ENCODE peak calls at places on chromosomes 16 and 17, in nine cellular contexts. One of them, this sample, is unnamed.
A peak's percentile ranks its signal among the peaks of the same experiment; 100 is the strongest.

GRCh38 chr16:15404792-15405191 is 9.2 kb downstream of the MPV17L start:
- DNase-seq in breast epithelium: peak; percentile 71
- DNase-seq in cardiac muscle cell: no peak
- DNase-seq in kidney: no peak
- DNase-seq in adrenal gland: peak; percentile 63
- DNase-seq in CD4-positive, alpha-beta T cell: no peak
- DNase-seq in heart right ventricle: no peak
- DNase-seq in IMR-90: no peak
- DNase-seq in ascending aorta: peak; percentile 66
- DNase-seq in this sample: no peak

GRCh38 chr16:60077791-60078280 is 1343.7 kb upstream of the GOT2 start:
- DNase-seq in heart right ventricle: no peak
- DNase-seq in breast epithelium: no peak
- DNase-seq in ascending aorta: no peak
- DNase-seq in adrenal gland: no peak
- DNase-seq in kidney: no peak
- DNase-seq in CD4-positive, alpha-beta T cell: no peak
- DNase-seq in cardiac muscle cell: no peak
- DNase-seq in IMR-90: no peak
- DNase-seq in this sample: no peak

GRCh38 chr16:89954462-89954861 is 5.9 kb downstream of the DEF8 start:
- DNase-seq in IMR-90: no peak
- DNase-seq in heart right ventricle: no peak
- DNase-seq in ascending aorta: no peak
- DNase-seq in kidney: no peak
- DNase-seq in adrenal gland: no peak
- DNase-seq in CD4-positive, alpha-beta T cell: no peak
- DNase-seq in cardiac muscle cell: no peak
- DNase-seq in breast epithelium: no peak
- DNase-seq in this sample: no peak

GRCh38 chr17:82464567-82464929 is 6.0 kb downstream of the NARF start:
- DNase-seq in ascending aorta: no peak
- DNase-seq in cardiac muscle cell: no peak
- DNase-seq in IMR-90: no peak
- DNase-seq in CD4-positive, alpha-beta T cell: no peak
- DNase-seq in adrenal gland: no peak
- DNase-seq in breast epithelium: no peak
- DNase-seq in kidney: peak; percentile 31
- DNase-seq in heart right ventricle: no peak
- DNase-seq in this sample: no peak

GRCh38 chr17:76544123-76544915 is 4.5 kb downstream of the PRCD start:
- DNase-seq in IMR-90: no peak
- DNase-seq in heart right ventricle: peak; percentile 78
- DNase-seq in CD4-positive, alpha-beta T cell: no peak
- DNase-seq in cardiac muscle cell: no peak
- DNase-seq in kidney: peak; percentile 73
- DNase-seq in adrenal gland: peak; percentile 76
- DNase-seq in breast epithelium: no peak
- DNase-seq in ascending aorta: no peak
- DNase-seq in this sample: peak; percentile 65

GRCh38 chr16:15950167-15950854 is 895 bp downstream of the ABCC1 start:
- DNase-seq in kidney: no peak
- DNase-seq in adrenal gland: peak; percentile 45
- DNase-seq in breast epithelium: no peak
- DNase-seq in CD4-positive, alpha-beta T cell: no peak
- DNase-seq in IMR-90: peak; percentile 44
- DNase-seq in heart right ventricle: no peak
- DNase-seq in ascending aorta: peak; percentile 71
- DNase-seq in cardiac muscle cell: peak; percentile 66
- DNase-seq in this sample: peak; percentile 9

GRCh38 chr16:78045865-78046581 is 23.7 kb downstream of the CLEC3A start:
- DNase-seq in breast epithelium: no peak
- DNase-seq in adrenal gland: peak; percentile 78
- DNase-seq in CD4-positive, alpha-beta T cell: no peak
- DNase-seq in heart right ventricle: peak; percentile 71
- DNase-seq in ascending aorta: peak; percentile 68
- DNase-seq in cardiac muscle cell: peak; percentile 68
- DNase-seq in IMR-90: peak; percentile 54
- DNase-seq in kidney: peak; percentile 90
- DNase-seq in this sample: peak; percentile 1

GRCh38 chr16:82761236-82761635 is 134.5 kb downstream of the CDH13 start:
- DNase-seq in adrenal gland: peak; percentile 50
- DNase-seq in heart right ventricle: peak; percentile 72
- DNase-seq in kidney: peak; percentile 73
- DNase-seq in cardiac muscle cell: peak; percentile 67
- DNase-seq in CD4-positive, alpha-beta T cell: no peak
- DNase-seq in IMR-90: peak; percentile 74
- DNase-seq in breast epithelium: peak; percentile 81
- DNase-seq in ascending aorta: peak; percentile 97
- DNase-seq in this sample: no peak

GRCh38 chr16:22424161-22424937 is 49.9 kb upstream of the CDR2 start:
- DNase-seq in adrenal gland: peak; percentile 91
- DNase-seq in cardiac muscle cell: peak; percentile 6
- DNase-seq in ascending aorta: peak; percentile 90
- DNase-seq in heart right ventricle: peak; percentile 25
- DNase-seq in CD4-positive, alpha-beta T cell: no peak
- DNase-seq in breast epithelium: peak; percentile 50
- DNase-seq in kidney: no peak
- DNase-seq in IMR-90: no peak
- DNase-seq in this sample: peak; percentile 8

GRCh38 chr17:27597783-27598320 is 33.1 kb upstream of the LGALS9 start:
- DNase-seq in adrenal gland: no peak
- DNase-seq in CD4-positive, alpha-beta T cell: no peak
- DNase-seq in breast epithelium: no peak
- DNase-seq in ascending aorta: no peak
- DNase-seq in IMR-90: no peak
- DNase-seq in kidney: peak; percentile 46
- DNase-seq in cardiac muscle cell: no peak
- DNase-seq in heart right ventricle: no peak
- DNase-seq in this sample: no peak

GRCh38 chr16:64964126-64964540 is 157.7 kb downstream of the CDH11 start:
- DNase-seq in breast epithelium: no peak
- DNase-seq in cardiac muscle cell: peak; percentile 64
- DNase-seq in CD4-positive, alpha-beta T cell: no peak
- DNase-seq in adrenal gland: no peak
- DNase-seq in IMR-90: peak; percentile 86
- DNase-seq in kidney: no peak
- DNase-seq in ascending aorta: no peak
- DNase-seq in heart right ventricle: no peak
- DNase-seq in this sample: no peak

GRCh38 chr17:76940293-76940692 is 72.1 kb downstream of the MGAT5B start:
- DNase-seq in heart right ventricle: no peak
- DNase-seq in ascending aorta: no peak
- DNase-seq in breast epithelium: no peak
- DNase-seq in CD4-positive, alpha-beta T cell: no peak
- DNase-seq in kidney: no peak
- DNase-seq in IMR-90: no peak
- DNase-seq in cardiac muscle cell: no peak
- DNase-seq in adrenal gland: no peak
- DNase-seq in this sample: no peak

GRCh38 chr16:1208239-1208830 is 16.7 kb downstream of the TPSG1 start:
- DNase-seq in ascending aorta: no peak
- DNase-seq in IMR-90: no peak
- DNase-seq in heart right ventricle: no peak
- DNase-seq in CD4-positive, alpha-beta T cell: no peak
- DNase-seq in kidney: no peak
- DNase-seq in adrenal gland: no peak
- DNase-seq in breast epithelium: no peak
- DNase-seq in cardiac muscle cell: no peak
- DNase-seq in this sample: no peak

GRCh38 chr17:2050871-2051387 is 4.0 kb upstream of the HIC1 start:
- DNase-seq in ascending aorta: no peak
- DNase-seq in breast epithelium: no peak
- DNase-seq in CD4-positive, alpha-beta T cell: no peak
- DNase-seq in cardiac muscle cell: peak; percentile 75
- DNase-seq in heart right ventricle: no peak
- DNase-seq in kidney: peak; percentile 84
- DNase-seq in adrenal gland: peak; percentile 62
- DNase-seq in IMR-90: peak; percentile 65
- DNase-seq in this sample: peak; percentile 73

GRCh38 chr17:27576429-27577123 is 54.4 kb upstream of the LGALS9 start:
- DNase-seq in kidney: peak; percentile 5
- DNase-seq in IMR-90: peak; percentile 74
- DNase-seq in adrenal gland: no peak
- DNase-seq in breast epithelium: no peak
- DNase-seq in cardiac muscle cell: peak; percentile 45
- DNase-seq in CD4-positive, alpha-beta T cell: no peak
- DNase-seq in ascending aorta: no peak
- DNase-seq in heart right ventricle: no peak
- DNase-seq in this sample: no peak

GRCh38 chr17:35566955-35567354 is 6.3 kb upstream of the SLFN14 start:
- DNase-seq in breast epithelium: no peak
- DNase-seq in kidney: no peak
- DNase-seq in heart right ventricle: no peak
- DNase-seq in adrenal gland: no peak
- DNase-seq in CD4-positive, alpha-beta T cell: no peak
- DNase-seq in IMR-90: no peak
- DNase-seq in cardiac muscle cell: no peak
- DNase-seq in ascending aorta: no peak
- DNase-seq in this sample: no peak

GRCh38 chr17:35568561-35568960 is 7.9 kb upstream of the SLFN14 start:
- DNase-seq in cardiac muscle cell: peak; percentile 56
- DNase-seq in CD4-positive, alpha-beta T cell: no peak
- DNase-seq in breast epithelium: no peak
- DNase-seq in ascending aorta: no peak
- DNase-seq in kidney: no peak
- DNase-seq in heart right ventricle: no peak
- DNase-seq in adrenal gland: no peak
- DNase-seq in IMR-90: peak; percentile 62
- DNase-seq in this sample: no peak

GRCh38 chr17:35569405-35569804 is 8.8 kb upstream of the SLFN14 start:
- DNase-seq in breast epithelium: no peak
- DNase-seq in adrenal gland: no peak
- DNase-seq in cardiac muscle cell: no peak
- DNase-seq in heart right ventricle: no peak
- DNase-seq in ascending aorta: no peak
- DNase-seq in CD4-positive, alpha-beta T cell: no peak
- DNase-seq in IMR-90: no peak
- DNase-seq in kidney: no peak
- DNase-seq in this sample: no peak
- H3K27ac ChIP-seq in breast epithelium: no peak overlapping the region
- H3K27ac ChIP-seq in adrenal gland: no peak overlapping the region
- H3K27ac ChIP-seq in cardiac muscle cell: no peak overlapping the region
- H3K27ac ChIP-seq in heart right ventricle: no peak overlapping the region
- H3K27ac ChIP-seq in ascending aorta: no peak overlapping the region
- H3K27ac ChIP-seq in CD4-positive, alpha-beta T cell: no peak overlapping the region
- H3K27ac ChIP-seq in IMR-90: no peak overlapping the region
- H3K27ac ChIP-seq in kidney: no peak overlapping the region
- H3K27ac ChIP-seq in this sample: no peak overlapping the region

GRCh38 chr17:9294661-9295210 is 273.4 kb downstream of the NTN1 start:
- DNase-seq in CD4-positive, alpha-beta T cell: no peak
- DNase-seq in breast epithelium: no peak
- DNase-seq in adrenal gland: no peak
- DNase-seq in cardiac muscle cell: no peak
- DNase-seq in kidney: no peak
- DNase-seq in heart right ventricle: no peak
- DNase-seq in IMR-90: no peak
- DNase-seq in ascending aorta: no peak
- DNase-seq in this sample: no peak
- H3K27ac ChIP-seq in CD4-positive, alpha-beta T cell: no peak overlapping the region
- H3K27ac ChIP-seq in breast epithelium: no peak overlapping the region
- H3K27ac ChIP-seq in adrenal gland: no peak overlapping the region
- H3K27ac ChIP-seq in cardiac muscle cell: no peak overlapping the region
- H3K27ac ChIP-seq in kidney: no peak overlapping the region
- H3K27ac ChIP-seq in heart right ventricle: no peak overlapping the region
- H3K27ac ChIP-seq in IMR-90: no peak overlapping the region
- H3K27ac ChIP-seq in ascending aorta: no peak overlapping the region
- H3K27ac ChIP-seq in this sample: no peak overlapping the region

DNA sequence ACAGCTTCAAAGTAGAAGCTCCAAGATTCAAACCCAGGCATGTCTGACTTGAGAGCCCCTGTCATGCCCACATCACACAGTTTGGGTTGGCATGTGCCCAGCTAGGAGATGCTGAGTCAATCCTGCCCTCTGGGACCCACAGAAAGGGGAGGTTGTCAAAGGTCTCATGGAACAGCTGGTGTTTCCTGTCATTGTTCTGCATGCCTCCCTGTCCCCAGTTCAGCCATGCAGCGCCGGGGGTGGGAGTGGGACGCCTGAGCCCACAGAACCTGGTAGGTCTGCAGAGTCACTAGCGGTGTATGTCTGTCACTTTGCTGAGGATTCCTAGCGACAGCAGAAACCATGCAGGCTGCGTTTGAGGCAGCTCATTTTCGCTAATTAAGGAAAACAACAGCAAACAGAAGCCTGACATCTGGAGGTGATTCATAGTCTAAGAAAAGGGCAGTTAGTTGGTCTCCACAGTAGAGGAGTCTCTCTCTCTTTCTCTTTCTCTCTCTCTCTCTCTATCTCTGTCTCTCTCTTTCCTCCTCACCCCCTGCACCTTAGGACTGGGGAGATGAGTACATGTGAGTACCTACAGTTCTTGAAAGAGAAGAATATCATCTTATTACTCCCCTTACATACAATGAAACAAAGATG is 19.7 kb upstream of the CCL1 start:
- DNase-seq in CD4-positive, alpha-beta T cell: no peak
- DNase-seq in ascending aorta: peak; percentile 56
- DNase-seq in cardiac muscle cell: no peak
- DNase-seq in kidney: no peak
- DNase-seq in breast epithelium: no peak
- DNase-seq in adrenal gland: no peak
- DNase-seq in heart right ventricle: no peak
- DNase-seq in IMR-90: no peak
- DNase-seq in this sample: no peak
- H3K27ac ChIP-seq in CD4-positive, alpha-beta T cell: no peak overlapping the region
- H3K27ac ChIP-seq in ascending aorta: no peak overlapping the region
- H3K27ac ChIP-seq in cardiac muscle cell: no peak overlapping the region
- H3K27ac ChIP-seq in kidney: no peak overlapping the region
- H3K27ac ChIP-seq in breast epithelium: no peak overlapping the region
- H3K27ac ChIP-seq in adrenal gland: no peak overlapping the region
- H3K27ac ChIP-seq in heart right ventricle: no peak overlapping the region
- H3K27ac ChIP-seq in IMR-90: no peak overlapping the region
- H3K27ac ChIP-seq in this sample: no peak overlapping the region

GRCh38 chr16:57892041-57892440 is 78.9 kb downstream of the CNGB1 start:
- DNase-seq in IMR-90: peak; percentile 69
- DNase-seq in heart right ventricle: no peak
- DNase-seq in CD4-positive, alpha-beta T cell: no peak
- DNase-seq in cardiac muscle cell: peak; percentile 33
- DNase-seq in breast epithelium: no peak
- DNase-seq in ascending aorta: no peak
- DNase-seq in kidney: no peak
- DNase-seq in adrenal gland: no peak
- DNase-seq in this sample: no peak

GRCh38 chr16:57893217-57893558 is 77.7 kb downstream of the CNGB1 start:
- DNase-seq in CD4-positive, alpha-beta T cell: no peak
- DNase-seq in adrenal gland: no peak
- DNase-seq in cardiac muscle cell: no peak
- DNase-seq in ascending aorta: no peak
- DNase-seq in kidney: no peak
- DNase-seq in heart right ventricle: no peak
- DNase-seq in breast epithelium: no peak
- DNase-seq in IMR-90: no peak
- DNase-seq in this sample: no peak

GRCh38 chr16:57893559-57894389 is 77.2 kb downstream of the CNGB1 start:
- DNase-seq in CD4-positive, alpha-beta T cell: no peak
- DNase-seq in heart right ventricle: no peak
- DNase-seq in kidney: no peak
- DNase-seq in ascending aorta: no peak
- DNase-seq in adrenal gland: no peak
- DNase-seq in IMR-90: peak; percentile 91
- DNase-seq in cardiac muscle cell: peak; percentile 94
- DNase-seq in breast epithelium: no peak
- DNase-seq in this sample: no peak

GRCh38 chr16:57892447-57893096 is 78.4 kb downstream of the CNGB1 start:
- DNase-seq in IMR-90: no peak
- DNase-seq in cardiac muscle cell: peak; percentile 48
- DNase-seq in heart right ventricle: no peak
- DNase-seq in CD4-positive, alpha-beta T cell: no peak
- DNase-seq in breast epithelium: no peak
- DNase-seq in ascending aorta: no peak
- DNase-seq in adrenal gland: peak; percentile 41
- DNase-seq in kidney: no peak
- DNase-seq in this sample: no peak

GRCh38 chr16:57894390-57895080 is 76.4 kb downstream of the CNGB1 start:
- DNase-seq in heart right ventricle: no peak
- DNase-seq in cardiac muscle cell: no peak
- DNase-seq in CD4-positive, alpha-beta T cell: no peak
- DNase-seq in breast epithelium: no peak
- DNase-seq in ascending aorta: no peak
- DNase-seq in kidney: no peak
- DNase-seq in adrenal gland: no peak
- DNase-seq in IMR-90: no peak
- DNase-seq in this sample: no peak
- H3K27ac ChIP-seq in heart right ventricle: peak overlapping the region; percentile 90
- H3K27ac ChIP-seq in cardiac muscle cell: no peak overlapping the region
- H3K27ac ChIP-seq in CD4-positive, alpha-beta T cell: no peak overlapping the region
- H3K27ac ChIP-seq in breast epithelium: no peak overlapping the region
- H3K27ac ChIP-seq in ascending aorta: no peak overlapping the region
- H3K27ac ChIP-seq in kidney: no peak overlapping the region
- H3K27ac ChIP-seq in adrenal gland: peak overlapping the region; percentile 76
- H3K27ac ChIP-seq in IMR-90: peak overlapping the region; percentile 48
- H3K27ac ChIP-seq in this sample: no peak overlapping the region